ENCODE peak calls at places on chromosomes 6 and 20, in ten cellular contexts. B is SJCRH30; L is cardiac muscle cell; E is body of pancreas; H is CD4-positive, CD25-positive, alpha-beta regulatory T cell; R is fibroblast of lung; T is SK-N-SH; M is lower lobe of right lung; Y is stomach; F is tibial nerve. P is an unnamed sample. For H3K4me1 and H3K36me3, the result is how much of the 10 kb centered on the place peaks cover.

GRCh38 chr20:5887386-5887785 is 62.9 kb downstream of the TRMT6 start:
- DNase-seq in B (peak), L (no peak), E (no peak), H (no peak), R (no peak), T (no peak), M (no peak), Y (no peak), F (no peak), P (no peak)

GRCh38 chr20:38196592-38196991 is 31.5 kb upstream of the TGM2 start:
- DNase-seq in B (peak), L (peak), E (peak), H (no peak), R (no peak), T (no peak), M (peak), Y (no peak), F (peak), P (peak)

GRCh38 chr6:165854061-165854862 is 191.2 kb upstream of the PDE10A start:
- DNase-seq in B (no peak), L (no peak), E (no peak), H (no peak), R (no peak), T (no peak), M (no peak), Y (no peak), F (no peak), P (peak)

GRCh38 chr20:57350086-57350710 is 857 bp upstream of the RAE1 start:
- DNase-seq in B (no peak), L (no peak), E (no peak), H (no peak), R (peak), T (no peak), M (no peak), Y (no peak), F (no peak), P (no peak)

GRCh38 chr20:62015445-62016288 is 50.0 kb downstream of the TAF4 start:
- DNase-seq in B (no peak), L (no peak), E (no peak), H (no peak), R (no peak), T (no peak), M (peak), Y (no peak), F (no peak), P (no peak)

GRCh38 chr6:22240025-22240424 is 56.8 kb downstream of the PRL start:
- DNase-seq in B (no peak), L (no peak), E (no peak), H (no peak), R (no peak), T (no peak), M (no peak), Y (no peak), F (no peak), P (no peak)

GRCh38 chr20:35661908-35662307 is 2.8 kb downstream of the CPNE1 start:
- DNase-seq in B (no peak), L (no peak), E (no peak), H (no peak), R (no peak), T (no peak), M (no peak), Y (no peak), F (no peak), P (no peak)

GRCh38 chr6:167428664-167429063 is 103.8 kb downstream of the TTLL2 start:
- DNase-seq in B (no peak), L (no peak), E (no peak), H (no peak), R (no peak), T (no peak), M (no peak), Y (no peak), F (no peak), P (no peak)

GRCh38 chr20:14449323-14449722 is 111.9 kb upstream of the FLRT3 start:
- DNase-seq in B (no peak), L (no peak), E (no peak), H (no peak), R (no peak), T (no peak), M (no peak), Y (no peak), F (no peak), P (no peak)

GRCh38 chr20:14445310-14445709 is 107.9 kb upstream of the FLRT3 start:
- DNase-seq in B (peak), L (peak), E (no peak), H (no peak), R (peak), T (no peak), M (no peak), Y (no peak), F (no peak), P (no peak)

GRCh38 chr20:14446446-14446845 is 109.0 kb upstream of the FLRT3 start:
- DNase-seq in B (no peak), L (no peak), E (no peak), H (no peak), R (no peak), T (no peak), M (no peak), Y (no peak), F (no peak), P (no peak)

GRCh38 chr20:14444106-14444505 is 106.7 kb upstream of the FLRT3 start:
- DNase-seq in B (no peak), L (peak), E (no peak), H (no peak), R (no peak), T (no peak), M (no peak), Y (no peak), F (no peak), P (no peak)

DNA sequence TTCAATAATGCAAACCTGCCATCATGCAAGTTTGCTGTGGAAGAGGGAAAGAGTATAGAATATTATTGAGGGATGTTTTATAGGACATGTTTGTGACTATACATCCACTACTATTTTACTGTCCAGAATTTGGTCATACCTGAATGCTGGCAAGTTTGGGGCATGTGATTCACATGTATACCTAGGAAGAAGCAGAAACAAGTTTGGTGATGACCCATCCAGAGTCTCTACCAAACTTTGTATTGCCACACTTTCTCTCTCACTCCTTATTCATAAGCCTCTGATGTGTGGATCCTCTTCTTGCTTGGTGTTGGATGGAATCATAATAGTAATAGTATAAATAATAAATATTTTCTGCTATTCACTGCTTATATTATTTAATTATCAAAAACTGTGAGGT is 108.5 kb upstream of the FLRT3 start:
- DNase-seq in B (no peak), L (no peak), E (no peak), H (no peak), R (no peak), T (no peak), M (no peak), Y (no peak), F (no peak), P (no peak)
- H3K4me1 ChIP-seq in B (under half), L (under half), E (under half), H (under half), R (under half), T (under half), M (under half), Y (under half), F (under half), P (under half)

DNA sequence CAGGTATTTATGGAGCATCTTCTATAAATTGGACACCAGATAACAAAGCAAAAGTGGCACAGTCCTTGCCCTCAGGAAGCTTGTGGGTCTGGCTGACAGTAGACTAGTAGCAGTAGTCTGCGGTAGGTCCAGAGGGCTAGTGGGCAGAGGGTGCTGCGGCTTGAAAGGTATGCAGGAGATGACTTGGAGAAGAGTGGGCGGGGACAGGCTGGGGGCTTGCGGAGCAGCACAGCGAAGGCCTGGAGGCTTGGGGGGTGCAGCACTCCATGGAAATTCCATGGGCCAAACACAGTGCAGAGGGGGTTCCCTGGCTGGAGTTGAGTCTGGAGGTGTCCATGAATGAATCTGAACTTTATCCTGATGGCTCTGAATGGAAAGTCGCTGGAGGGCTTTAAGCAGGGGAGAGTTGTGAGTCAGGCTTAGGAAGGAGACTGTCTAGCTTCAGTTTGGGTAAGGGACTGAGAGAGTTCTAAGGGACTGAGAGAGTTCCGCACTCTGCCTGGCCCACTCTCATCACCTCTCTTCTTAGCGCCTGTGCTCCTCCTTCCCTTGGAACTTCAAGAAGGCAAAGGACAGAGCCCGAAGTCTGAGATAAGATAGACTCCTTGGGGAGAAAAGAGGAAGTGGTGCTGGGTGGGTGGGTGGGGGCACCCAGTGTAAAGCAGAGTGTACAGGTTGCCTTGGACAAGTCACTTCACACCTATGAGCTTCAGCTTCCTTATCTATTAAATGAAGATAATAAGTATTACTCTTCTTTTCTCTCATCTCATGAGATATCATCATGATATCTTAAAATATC is 8.8 kb downstream of the PKIG start:
- DNase-seq in B (no peak), L (no peak), E (no peak), H (no peak), R (no peak), T (no peak), M (no peak), Y (no peak), F (no peak), P (no peak)
- H3K36me3 ChIP-seq in B (under half), L (under half), E (under half), H (under half), R (under half), T (under half), M (under half), Y (under half), F (under half), P (under half)

GRCh38 chr6:157069585-157069984 is 253.7 kb downstream of the TMEM242 start:
- DNase-seq in B (no peak), L (no peak), E (no peak), H (no peak), R (no peak), T (no peak), M (no peak), Y (no peak), F (no peak), P (no peak)
- H3K4me1 ChIP-seq in B (under half), L (under half), E (under half), H (under half), R (under half), T (under half), M (half or more), Y (under half), F (under half), P (under half)

GRCh38 chr20:17657898-17658647 is 24.0 kb downstream of the RRBP1 start:
- DNase-seq in B (no peak), L (no peak), E (peak), H (no peak), R (no peak), T (peak), M (no peak), Y (no peak), F (no peak), P (no peak)
- H3K36me3 ChIP-seq in B (under half), L (under half), E (under half), H (under half), R (under half), T (under half), M (under half), Y (under half), F (under half), P (half or more)

GRCh38 chr20:1657556-1658334 is at the start of gene SIRPG:
- DNase-seq in B (no peak), L (no peak), E (no peak), H (peak), R (no peak), T (no peak), M (no peak), Y (no peak), F (no peak), P (no peak)
- H3K4me1 ChIP-seq in B (under half), L (under half), E (under half), H (half or more), R (under half), T (under half), M (under half), Y (under half), F (under half), P (under half)